ENCODE peak calls at places on chromosomes 13 and 19, in nine cellular contexts. One of them, this sample, is unnamed.

GRCh38 chr13:110779046-110779445 is 65.5 kb downstream of the ING1 start:
- DNase-seq in stimulated activated CD8-positive, alpha-beta memory T cell treated with anti-CD3 and anti-CD28 coated beads, Interleukin-2, amount 100 ng/mL, for 48 hours: no peak
- DNase-seq in kidney: no peak
- DNase-seq in NCI-H2081 treated with DMSO at 0.1 percent for 48 hours: no peak
- DNase-seq in stimulated activated naive B cell treated with anti-CD40 and anti-IgM and Interleukin-4, amounts not matched to agents 10 μg/mL and 1 μg/mL and 100 μg/mL, for 72 hours: no peak
- DNase-seq in T-helper 1 cell: no peak
- DNase-seq in C1 segment of cervical spinal cord: no peak
- DNase-seq in EL: no peak
- DNase-seq in LHCN-M2: no peak
- DNase-seq in this sample: no peak

GRCh38 chr19:54682306-54682705 is 19.5 kb downstream of the LILRB4 start:
- DNase-seq in T-helper 1 cell: no peak
- DNase-seq in LHCN-M2: no peak
- DNase-seq in stimulated activated CD8-positive, alpha-beta memory T cell treated with anti-CD3 and anti-CD28 coated beads, Interleukin-2, amount 100 ng/mL, for 48 hours: no peak
- DNase-seq in kidney: no peak
- DNase-seq in C1 segment of cervical spinal cord: no peak
- DNase-seq in stimulated activated naive B cell treated with anti-CD40 and anti-IgM and Interleukin-4, amounts not matched to agents 10 μg/mL and 1 μg/mL and 100 μg/mL, for 72 hours: no peak
- DNase-seq in NCI-H2081 treated with DMSO at 0.1 percent for 48 hours: no peak
- DNase-seq in EL: no peak
- DNase-seq in this sample: no peak

GRCh38 chr19:42402376-42403116 is 12.4 kb upstream of the CNFN start:
- DNase-seq in NCI-H2081 treated with DMSO at 0.1 percent for 48 hours: no peak
- DNase-seq in kidney: no peak
- DNase-seq in EL: no peak
- DNase-seq in T-helper 1 cell: no peak
- DNase-seq in C1 segment of cervical spinal cord: no peak
- DNase-seq in stimulated activated naive B cell treated with anti-CD40 and anti-IgM and Interleukin-4, amounts not matched to agents 10 μg/mL and 1 μg/mL and 100 μg/mL, for 72 hours: no peak
- DNase-seq in stimulated activated CD8-positive, alpha-beta memory T cell treated with anti-CD3 and anti-CD28 coated beads, Interleukin-2, amount 100 ng/mL, for 48 hours: no peak
- DNase-seq in LHCN-M2: no peak
- DNase-seq in this sample: no peak

GRCh38 chr13:51912091-51912490 is 50.3 kb downstream of the CCDC70 start:
- DNase-seq in LHCN-M2: peak; percentile 15
- DNase-seq in stimulated activated CD8-positive, alpha-beta memory T cell treated with anti-CD3 and anti-CD28 coated beads, Interleukin-2, amount 100 ng/mL, for 48 hours: no peak
- DNase-seq in T-helper 1 cell: no peak
- DNase-seq in C1 segment of cervical spinal cord: peak; percentile 6
- DNase-seq in kidney: no peak
- DNase-seq in stimulated activated naive B cell treated with anti-CD40 and anti-IgM and Interleukin-4, amounts not matched to agents 10 μg/mL and 1 μg/mL and 100 μg/mL, for 72 hours: no peak
- DNase-seq in EL: no peak
- DNase-seq in NCI-H2081 treated with DMSO at 0.1 percent for 48 hours: no peak
- DNase-seq in this sample: no peak

GRCh38 chr13:35888327-35888940 is 242.7 kb downstream of the DCLK1 start:
- DNase-seq in LHCN-M2: no peak
- DNase-seq in T-helper 1 cell: no peak
- DNase-seq in kidney: no peak
- DNase-seq in EL: no peak
- DNase-seq in stimulated activated naive B cell treated with anti-CD40 and anti-IgM and Interleukin-4, amounts not matched to agents 10 μg/mL and 1 μg/mL and 100 μg/mL, for 72 hours: no peak
- DNase-seq in stimulated activated CD8-positive, alpha-beta memory T cell treated with anti-CD3 and anti-CD28 coated beads, Interleukin-2, amount 100 ng/mL, for 48 hours: no peak
- DNase-seq in NCI-H2081 treated with DMSO at 0.1 percent for 48 hours: no peak
- DNase-seq in C1 segment of cervical spinal cord: no peak
- DNase-seq in this sample: no peak

GRCh38 chr19:48283908-48284307 is 14.0 kb downstream of the ZNF114 start:
- DNase-seq in stimulated activated naive B cell treated with anti-CD40 and anti-IgM and Interleukin-4, amounts not matched to agents 10 μg/mL and 1 μg/mL and 100 μg/mL, for 72 hours: no peak
- DNase-seq in stimulated activated CD8-positive, alpha-beta memory T cell treated with anti-CD3 and anti-CD28 coated beads, Interleukin-2, amount 100 ng/mL, for 48 hours: no peak
- DNase-seq in EL: peak; percentile 99
- DNase-seq in T-helper 1 cell: no peak
- DNase-seq in C1 segment of cervical spinal cord: no peak
- DNase-seq in NCI-H2081 treated with DMSO at 0.1 percent for 48 hours: no peak
- DNase-seq in kidney: no peak
- DNase-seq in LHCN-M2: peak; percentile 64
- DNase-seq in this sample: no peak

GRCh38 chr13:112722433-112723250 is 32.8 kb downstream of the ATP11A start:
- DNase-seq in NCI-H2081 treated with DMSO at 0.1 percent for 48 hours: no peak
- DNase-seq in stimulated activated CD8-positive, alpha-beta memory T cell treated with anti-CD3 and anti-CD28 coated beads, Interleukin-2, amount 100 ng/mL, for 48 hours: no peak
- DNase-seq in kidney: peak; percentile 57
- DNase-seq in T-helper 1 cell: no peak
- DNase-seq in C1 segment of cervical spinal cord: no peak
- DNase-seq in EL: peak; percentile 89
- DNase-seq in LHCN-M2: peak; percentile 17
- DNase-seq in stimulated activated naive B cell treated with anti-CD40 and anti-IgM and Interleukin-4, amounts not matched to agents 10 μg/mL and 1 μg/mL and 100 μg/mL, for 72 hours: no peak
- DNase-seq in this sample: no peak

GRCh38 chr19:5480427-5480836 is 25.2 kb downstream of the ZNRF4 start:
- DNase-seq in EL: peak; percentile 29
- DNase-seq in NCI-H2081 treated with DMSO at 0.1 percent for 48 hours: no peak
- DNase-seq in LHCN-M2: no peak
- DNase-seq in stimulated activated CD8-positive, alpha-beta memory T cell treated with anti-CD3 and anti-CD28 coated beads, Interleukin-2, amount 100 ng/mL, for 48 hours: peak; percentile 20
- DNase-seq in kidney: no peak
- DNase-seq in C1 segment of cervical spinal cord: no peak
- DNase-seq in stimulated activated naive B cell treated with anti-CD40 and anti-IgM and Interleukin-4, amounts not matched to agents 10 μg/mL and 1 μg/mL and 100 μg/mL, for 72 hours: no peak
- DNase-seq in T-helper 1 cell: no peak
- DNase-seq in this sample: peak; percentile 31

GRCh38 chr19:33530261-33530660 is 8.7 kb upstream of the PEPD start:
- DNase-seq in T-helper 1 cell: no peak
- DNase-seq in EL: no peak
- DNase-seq in C1 segment of cervical spinal cord: no peak
- DNase-seq in stimulated activated naive B cell treated with anti-CD40 and anti-IgM and Interleukin-4, amounts not matched to agents 10 μg/mL and 1 μg/mL and 100 μg/mL, for 72 hours: no peak
- DNase-seq in stimulated activated CD8-positive, alpha-beta memory T cell treated with anti-CD3 and anti-CD28 coated beads, Interleukin-2, amount 100 ng/mL, for 48 hours: no peak
- DNase-seq in NCI-H2081 treated with DMSO at 0.1 percent for 48 hours: no peak
- DNase-seq in kidney: no peak
- DNase-seq in LHCN-M2: no peak
- DNase-seq in this sample: no peak

GRCh38 chr13:106987435-106987800 is 419.5 kb upstream of the ARGLU1 start:
- DNase-seq in C1 segment of cervical spinal cord: no peak
- DNase-seq in LHCN-M2: no peak
- DNase-seq in stimulated activated naive B cell treated with anti-CD40 and anti-IgM and Interleukin-4, amounts not matched to agents 10 μg/mL and 1 μg/mL and 100 μg/mL, for 72 hours: no peak
- DNase-seq in kidney: no peak
- DNase-seq in NCI-H2081 treated with DMSO at 0.1 percent for 48 hours: no peak
- DNase-seq in EL: no peak
- DNase-seq in stimulated activated CD8-positive, alpha-beta memory T cell treated with anti-CD3 and anti-CD28 coated beads, Interleukin-2, amount 100 ng/mL, for 48 hours: no peak
- DNase-seq in T-helper 1 cell: no peak
- DNase-seq in this sample: no peak

GRCh38 chr13:76993473-76993872 is 1.6 kb downstream of the CLN5 start:
- DNase-seq in LHCN-M2: no peak
- DNase-seq in T-helper 1 cell: no peak
- DNase-seq in kidney: no peak
- DNase-seq in C1 segment of cervical spinal cord: no peak
- DNase-seq in stimulated activated naive B cell treated with anti-CD40 and anti-IgM and Interleukin-4, amounts not matched to agents 10 μg/mL and 1 μg/mL and 100 μg/mL, for 72 hours: no peak
- DNase-seq in EL: no peak
- DNase-seq in stimulated activated CD8-positive, alpha-beta memory T cell treated with anti-CD3 and anti-CD28 coated beads, Interleukin-2, amount 100 ng/mL, for 48 hours: no peak
- DNase-seq in NCI-H2081 treated with DMSO at 0.1 percent for 48 hours: no peak
- DNase-seq in this sample: no peak

GRCh38 chr13:50320297-50320862 is 305.1 kb downstream of the KCNRG start:
- DNase-seq in NCI-H2081 treated with DMSO at 0.1 percent for 48 hours: no peak
- DNase-seq in LHCN-M2: peak; percentile 75
- DNase-seq in stimulated activated CD8-positive, alpha-beta memory T cell treated with anti-CD3 and anti-CD28 coated beads, Interleukin-2, amount 100 ng/mL, for 48 hours: no peak
- DNase-seq in EL: peak; percentile 72
- DNase-seq in stimulated activated naive B cell treated with anti-CD40 and anti-IgM and Interleukin-4, amounts not matched to agents 10 μg/mL and 1 μg/mL and 100 μg/mL, for 72 hours: no peak
- DNase-seq in T-helper 1 cell: no peak
- DNase-seq in C1 segment of cervical spinal cord: no peak
- DNase-seq in kidney: no peak
- DNase-seq in this sample: no peak

GRCh38 chr19:44818470-44818856 is 9.6 kb downstream of the BCAM start:
- DNase-seq in NCI-H2081 treated with DMSO at 0.1 percent for 48 hours: no peak
- DNase-seq in stimulated activated naive B cell treated with anti-CD40 and anti-IgM and Interleukin-4, amounts not matched to agents 10 μg/mL and 1 μg/mL and 100 μg/mL, for 72 hours: no peak
- DNase-seq in LHCN-M2: no peak
- DNase-seq in T-helper 1 cell: no peak
- DNase-seq in stimulated activated CD8-positive, alpha-beta memory T cell treated with anti-CD3 and anti-CD28 coated beads, Interleukin-2, amount 100 ng/mL, for 48 hours: no peak
- DNase-seq in kidney: no peak
- DNase-seq in EL: no peak
- DNase-seq in C1 segment of cervical spinal cord: no peak
- DNase-seq in this sample: no peak

GRCh38 chr13:23288995-23289394 is 108.2 kb downstream of the SGCG start:
- DNase-seq in stimulated activated naive B cell treated with anti-CD40 and anti-IgM and Interleukin-4, amounts not matched to agents 10 μg/mL and 1 μg/mL and 100 μg/mL, for 72 hours: no peak
- DNase-seq in LHCN-M2: no peak
- DNase-seq in EL: no peak
- DNase-seq in stimulated activated CD8-positive, alpha-beta memory T cell treated with anti-CD3 and anti-CD28 coated beads, Interleukin-2, amount 100 ng/mL, for 48 hours: no peak
- DNase-seq in T-helper 1 cell: no peak
- DNase-seq in NCI-H2081 treated with DMSO at 0.1 percent for 48 hours: no peak
- DNase-seq in C1 segment of cervical spinal cord: no peak
- DNase-seq in kidney: no peak
- DNase-seq in this sample: no peak

GRCh38 chr19:46844067-46844489 is 6.6 kb downstream of the AP2S1 start:
- DNase-seq in NCI-H2081 treated with DMSO at 0.1 percent for 48 hours: no peak
- DNase-seq in C1 segment of cervical spinal cord: no peak
- DNase-seq in kidney: peak; percentile 42
- DNase-seq in stimulated activated CD8-positive, alpha-beta memory T cell treated with anti-CD3 and anti-CD28 coated beads, Interleukin-2, amount 100 ng/mL, for 48 hours: no peak
- DNase-seq in T-helper 1 cell: no peak
- DNase-seq in LHCN-M2: no peak
- DNase-seq in EL: peak; percentile 67
- DNase-seq in stimulated activated naive B cell treated with anti-CD40 and anti-IgM and Interleukin-4, amounts not matched to agents 10 μg/mL and 1 μg/mL and 100 μg/mL, for 72 hours: no peak
- DNase-seq in this sample: no peak

GRCh38 chr19:48745208-48745995 is 1.3 kb downstream of the IZUMO1 start:
- DNase-seq in C1 segment of cervical spinal cord: no peak
- DNase-seq in EL: peak; percentile 77
- DNase-seq in T-helper 1 cell: peak; percentile 35
- DNase-seq in stimulated activated naive B cell treated with anti-CD40 and anti-IgM and Interleukin-4, amounts not matched to agents 10 μg/mL and 1 μg/mL and 100 μg/mL, for 72 hours: no peak
- DNase-seq in kidney: no peak
- DNase-seq in stimulated activated CD8-positive, alpha-beta memory T cell treated with anti-CD3 and anti-CD28 coated beads, Interleukin-2, amount 100 ng/mL, for 48 hours: peak; percentile 28
- DNase-seq in LHCN-M2: peak; percentile 50
- DNase-seq in NCI-H2081 treated with DMSO at 0.1 percent for 48 hours: no peak
- DNase-seq in this sample: peak; percentile 48

GRCh38 chr19:50835785-50836542 is 2.6 kb upstream of the KLK15 start:
- DNase-seq in NCI-H2081 treated with DMSO at 0.1 percent for 48 hours: no peak
- DNase-seq in stimulated activated CD8-positive, alpha-beta memory T cell treated with anti-CD3 and anti-CD28 coated beads, Interleukin-2, amount 100 ng/mL, for 48 hours: peak; percentile 68
- DNase-seq in C1 segment of cervical spinal cord: no peak
- DNase-seq in stimulated activated naive B cell treated with anti-CD40 and anti-IgM and Interleukin-4, amounts not matched to agents 10 μg/mL and 1 μg/mL and 100 μg/mL, for 72 hours: peak; percentile 61
- DNase-seq in LHCN-M2: peak; percentile 28
- DNase-seq in EL: peak; percentile 66
- DNase-seq in T-helper 1 cell: peak; percentile 37
- DNase-seq in kidney: no peak
- DNase-seq in this sample: peak; percentile 63

GRCh38 chr19:46392252-46392801 is 21.0 kb downstream of the CCDC8 start:
- DNase-seq in EL: peak; percentile 21
- DNase-seq in NCI-H2081 treated with DMSO at 0.1 percent for 48 hours: no peak
- DNase-seq in LHCN-M2: peak; percentile 69
- DNase-seq in stimulated activated CD8-positive, alpha-beta memory T cell treated with anti-CD3 and anti-CD28 coated beads, Interleukin-2, amount 100 ng/mL, for 48 hours: no peak
- DNase-seq in C1 segment of cervical spinal cord: no peak
- DNase-seq in stimulated activated naive B cell treated with anti-CD40 and anti-IgM and Interleukin-4, amounts not matched to agents 10 μg/mL and 1 μg/mL and 100 μg/mL, for 72 hours: no peak
- DNase-seq in T-helper 1 cell: no peak
- DNase-seq in kidney: peak; percentile 67
- DNase-seq in this sample: no peak

GRCh38 chr13:41019027-41019487 is at the start of gene ELF1:
- DNase-seq in EL: peak; percentile 54
- DNase-seq in NCI-H2081 treated with DMSO at 0.1 percent for 48 hours: no peak
- DNase-seq in kidney: peak; percentile 17
- DNase-seq in T-helper 1 cell: peak; percentile 50
- DNase-seq in stimulated activated naive B cell treated with anti-CD40 and anti-IgM and Interleukin-4, amounts not matched to agents 10 μg/mL and 1 μg/mL and 100 μg/mL, for 72 hours: peak; percentile 61
- DNase-seq in stimulated activated CD8-positive, alpha-beta memory T cell treated with anti-CD3 and anti-CD28 coated beads, Interleukin-2, amount 100 ng/mL, for 48 hours: peak; percentile 30
- DNase-seq in C1 segment of cervical spinal cord: no peak
- DNase-seq in LHCN-M2: peak; percentile 79
- DNase-seq in this sample: peak; percentile 52

GRCh38 chr19:45866400-45867176 is 2.5 kb downstream of the FOXA3 start:
- DNase-seq in stimulated activated naive B cell treated with anti-CD40 and anti-IgM and Interleukin-4, amounts not matched to agents 10 μg/mL and 1 μg/mL and 100 μg/mL, for 72 hours: no peak
- DNase-seq in EL: no peak
- DNase-seq in stimulated activated CD8-positive, alpha-beta memory T cell treated with anti-CD3 and anti-CD28 coated beads, Interleukin-2, amount 100 ng/mL, for 48 hours: no peak
- DNase-seq in C1 segment of cervical spinal cord: no peak
- DNase-seq in T-helper 1 cell: no peak
- DNase-seq in NCI-H2081 treated with DMSO at 0.1 percent for 48 hours: no peak
- DNase-seq in LHCN-M2: no peak
- DNase-seq in kidney: no peak
- DNase-seq in this sample: no peak

GRCh38 chr13:28477709-28477973 is 17.3 kb downstream of the FLT1 start:
- DNase-seq in stimulated activated CD8-positive, alpha-beta memory T cell treated with anti-CD3 and anti-CD28 coated beads, Interleukin-2, amount 100 ng/mL, for 48 hours: no peak
- DNase-seq in C1 segment of cervical spinal cord: no peak
- DNase-seq in NCI-H2081 treated with DMSO at 0.1 percent for 48 hours: no peak
- DNase-seq in LHCN-M2: no peak
- DNase-seq in EL: no peak
- DNase-seq in stimulated activated naive B cell treated with anti-CD40 and anti-IgM and Interleukin-4, amounts not matched to agents 10 μg/mL and 1 μg/mL and 100 μg/mL, for 72 hours: no peak
- DNase-seq in T-helper 1 cell: no peak
- DNase-seq in kidney: no peak
- DNase-seq in this sample: no peak

GRCh38 chr19:45473366-45474190 is 5.8 kb downstream of the FOSB start:
- DNase-seq in EL: no peak
- DNase-seq in stimulated activated CD8-positive, alpha-beta memory T cell treated with anti-CD3 and anti-CD28 coated beads, Interleukin-2, amount 100 ng/mL, for 48 hours: no peak
- DNase-seq in LHCN-M2: no peak
- DNase-seq in kidney: no peak
- DNase-seq in NCI-H2081 treated with DMSO at 0.1 percent for 48 hours: no peak
- DNase-seq in stimulated activated naive B cell treated with anti-CD40 and anti-IgM and Interleukin-4, amounts not matched to agents 10 μg/mL and 1 μg/mL and 100 μg/mL, for 72 hours: no peak
- DNase-seq in T-helper 1 cell: peak; percentile 68
- DNase-seq in C1 segment of cervical spinal cord: no peak
- DNase-seq in this sample: peak; percentile 54

GRCh38 chr19:58473775-58474174 is 2.4 kb upstream of the ZNF446 start:
- DNase-seq in stimulated activated naive B cell treated with anti-CD40 and anti-IgM and Interleukin-4, amounts not matched to agents 10 μg/mL and 1 μg/mL and 100 μg/mL, for 72 hours: no peak
- DNase-seq in C1 segment of cervical spinal cord: no peak
- DNase-seq in kidney: no peak
- DNase-seq in stimulated activated CD8-positive, alpha-beta memory T cell treated with anti-CD3 and anti-CD28 coated beads, Interleukin-2, amount 100 ng/mL, for 48 hours: no peak
- DNase-seq in EL: no peak
- DNase-seq in NCI-H2081 treated with DMSO at 0.1 percent for 48 hours: no peak
- DNase-seq in T-helper 1 cell: no peak
- DNase-seq in LHCN-M2: no peak
- DNase-seq in this sample: no peak

GRCh38 chr19:11008111-11008510 is 47.3 kb downstream of the SMARCA4 start:
- DNase-seq in stimulated activated CD8-positive, alpha-beta memory T cell treated with anti-CD3 and anti-CD28 coated beads, Interleukin-2, amount 100 ng/mL, for 48 hours: no peak
- DNase-seq in C1 segment of cervical spinal cord: no peak
- DNase-seq in EL: no peak
- DNase-seq in kidney: no peak
- DNase-seq in LHCN-M2: no peak
- DNase-seq in stimulated activated naive B cell treated with anti-CD40 and anti-IgM and Interleukin-4, amounts not matched to agents 10 μg/mL and 1 μg/mL and 100 μg/mL, for 72 hours: no peak
- DNase-seq in NCI-H2081 treated with DMSO at 0.1 percent for 48 hours: no peak
- DNase-seq in T-helper 1 cell: no peak
- DNase-seq in this sample: no peak

GRCh38 chr19:42199440-42200115 is 17.9 kb downstream of the DEDD2 start:
- DNase-seq in NCI-H2081 treated with DMSO at 0.1 percent for 48 hours: no peak
- DNase-seq in kidney: peak; percentile 77
- DNase-seq in T-helper 1 cell: no peak
- DNase-seq in LHCN-M2: no peak
- DNase-seq in stimulated activated naive B cell treated with anti-CD40 and anti-IgM and Interleukin-4, amounts not matched to agents 10 μg/mL and 1 μg/mL and 100 μg/mL, for 72 hours: peak; percentile 34
- DNase-seq in stimulated activated CD8-positive, alpha-beta memory T cell treated with anti-CD3 and anti-CD28 coated beads, Interleukin-2, amount 100 ng/mL, for 48 hours: peak; percentile 61
- DNase-seq in C1 segment of cervical spinal cord: no peak
- DNase-seq in EL: no peak
- DNase-seq in this sample: peak; percentile 46

GRCh38 chr19:32719611-32720059 is at the start of gene TDRD12:
- DNase-seq in stimulated activated CD8-positive, alpha-beta memory T cell treated with anti-CD3 and anti-CD28 coated beads, Interleukin-2, amount 100 ng/mL, for 48 hours: no peak
- DNase-seq in NCI-H2081 treated with DMSO at 0.1 percent for 48 hours: no peak
- DNase-seq in C1 segment of cervical spinal cord: no peak
- DNase-seq in LHCN-M2: no peak
- DNase-seq in stimulated activated naive B cell treated with anti-CD40 and anti-IgM and Interleukin-4, amounts not matched to agents 10 μg/mL and 1 μg/mL and 100 μg/mL, for 72 hours: no peak
- DNase-seq in EL: no peak
- DNase-seq in kidney: peak; percentile 64
- DNase-seq in T-helper 1 cell: no peak
- DNase-seq in this sample: no peak

GRCh38 chr19:14554382-14554812 is 17.5 kb downstream of the NDUFB7 start:
- DNase-seq in EL: no peak
- DNase-seq in stimulated activated naive B cell treated with anti-CD40 and anti-IgM and Interleukin-4, amounts not matched to agents 10 μg/mL and 1 μg/mL and 100 μg/mL, for 72 hours: no peak
- DNase-seq in LHCN-M2: no peak
- DNase-seq in stimulated activated CD8-positive, alpha-beta memory T cell treated with anti-CD3 and anti-CD28 coated beads, Interleukin-2, amount 100 ng/mL, for 48 hours: no peak
- DNase-seq in C1 segment of cervical spinal cord: no peak
- DNase-seq in T-helper 1 cell: no peak
- DNase-seq in NCI-H2081 treated with DMSO at 0.1 percent for 48 hours: no peak
- DNase-seq in kidney: no peak
- DNase-seq in this sample: no peak

GRCh38 chr13:44218501-44219240 is 155.0 kb upstream of the SERP2 start:
- DNase-seq in stimulated activated CD8-positive, alpha-beta memory T cell treated with anti-CD3 and anti-CD28 coated beads, Interleukin-2, amount 100 ng/mL, for 48 hours: no peak
- DNase-seq in C1 segment of cervical spinal cord: no peak
- DNase-seq in LHCN-M2: no peak
- DNase-seq in T-helper 1 cell: no peak
- DNase-seq in EL: no peak
- DNase-seq in kidney: peak; percentile 78
- DNase-seq in stimulated activated naive B cell treated with anti-CD40 and anti-IgM and Interleukin-4, amounts not matched to agents 10 μg/mL and 1 μg/mL and 100 μg/mL, for 72 hours: no peak
- DNase-seq in NCI-H2081 treated with DMSO at 0.1 percent for 48 hours: no peak
- DNase-seq in this sample: no peak

GRCh38 chr13:109700176-109700575 is 86.2 kb downstream of the IRS2 start:
- DNase-seq in stimulated activated naive B cell treated with anti-CD40 and anti-IgM and Interleukin-4, amounts not matched to agents 10 μg/mL and 1 μg/mL and 100 μg/mL, for 72 hours: no peak
- DNase-seq in stimulated activated CD8-positive, alpha-beta memory T cell treated with anti-CD3 and anti-CD28 coated beads, Interleukin-2, amount 100 ng/mL, for 48 hours: no peak
- DNase-seq in T-helper 1 cell: no peak
- DNase-seq in EL: peak; percentile 62
- DNase-seq in NCI-H2081 treated with DMSO at 0.1 percent for 48 hours: peak; percentile 62
- DNase-seq in kidney: peak; percentile 86
- DNase-seq in LHCN-M2: peak; percentile 67
- DNase-seq in C1 segment of cervical spinal cord: no peak
- DNase-seq in this sample: no peak

This sample was measured in activated CD4-positive, alpha-beta T cell treated with anti-CD3 and anti-CD28 coated beads, Interleukin-2, amount 50 U/mL, for 1 hour.